ENCODE peak calls at places on chromosomes 4 and X, in nine cellular contexts. Q is activated CD8-positive, alpha-beta T cell treated with anti-CD3 and anti-CD28 coated beads, Interleukin-2, amount 10 ng/mL, durations not matched to agents 7 days and 5 days; W is CD14-positive monocyte; Z is cardiac fibroblast; F is Right ventricle myocardium superior; C is NCI-H460; G is memory B cell; V is astrocyte of the hippocampus; D is iPS-NIHi11. N is an unnamed sample.

GRCh38 chrX:40996886-40997530 is 88.2 kb upstream of the USP9X start:
- DNase-seq in Q (no peak), W (peak), Z (peak), F (no peak), C (peak), G (no peak), V (peak), D (peak), N (peak)

GRCh38 chrX:8194216-8194615 is 23.1 kb upstream of the VCX2 start:
- DNase-seq in Q (no peak), W (no peak), Z (no peak), F (no peak), C (no peak), G (no peak), V (no peak), D (no peak), N (no peak)

GRCh38 chrX:154827194-154827593 is 7.3 kb downstream of the SMIM9 start:
- DNase-seq in Q (no peak), W (no peak), Z (no peak), F (no peak), C (no peak), G (no peak), V (no peak), D (no peak), N (no peak)

GRCh38 chr4:110501826-110502225 is 25.9 kb downstream of the ENPEP start:
- DNase-seq in Q (no peak), W (no peak), Z (peak), F (no peak), C (no peak), G (no peak), V (peak), D (no peak), N (no peak)

GRCh38 chrX:9569875-9570274 is 105.0 kb downstream of the TBL1X start:
- DNase-seq in Q (no peak), W (no peak), Z (no peak), F (no peak), C (no peak), G (no peak), V (peak), D (no peak), N (no peak)

GRCh38 chr4:54568184-54568583 is 89.6 kb upstream of the KIT start:
- DNase-seq in Q (no peak), W (no peak), Z (peak), F (no peak), C (no peak), G (no peak), V (peak), D (no peak), N (peak)

GRCh38 chr4:99379571-99379970 is 27.0 kb upstream of the ADH1C start:
- DNase-seq in Q (no peak), W (no peak), Z (peak), F (no peak), C (no peak), G (no peak), V (no peak), D (no peak), N (no peak)

GRCh38 chr4:2330119-2331042 is 68.5 kb upstream of the MXD4 start:
- DNase-seq in Q (no peak), W (no peak), Z (peak), F (no peak), C (peak), G (no peak), V (peak), D (no peak), N (peak)

GRCh38 chr4:184617611-184618196 is 31.5 kb downstream of the CASP3 start:
- DNase-seq in Q (no peak), W (no peak), Z (no peak), F (peak), C (no peak), G (no peak), V (no peak), D (no peak), N (no peak)

GRCh38 chr4:56803473-56803872 is 18.0 kb downstream of the SPINK2 start:
- DNase-seq in Q (peak), W (no peak), Z (no peak), F (no peak), C (no peak), G (peak), V (peak), D (no peak), N (no peak)

GRCh38 chr4:54440394-54441223 is 211.5 kb downstream of the PDGFRA start:
- DNase-seq in Q (no peak), W (no peak), Z (peak), F (no peak), C (no peak), G (no peak), V (peak), D (peak), N (peak)

GRCh38 chrX:131830400-131831184 is 192.5 kb upstream of the STK26 start:
- DNase-seq in Q (peak), W (peak), Z (peak), F (peak), C (peak), G (peak), V (peak), D (peak), N (peak)

GRCh38 chr4:33104190-33104773 is 2384.1 kb downstream of the PCDH7 start:
- DNase-seq in Q (no peak), W (no peak), Z (no peak), F (no peak), C (no peak), G (no peak), V (peak), D (no peak), N (no peak)

GRCh38 chr4:47374477-47374876 is 89.0 kb downstream of the COMMD8 start:
- DNase-seq in Q (no peak), W (no peak), Z (peak), F (no peak), C (no peak), G (no peak), V (no peak), D (no peak), N (peak)

GRCh38 chrX:77694491-77694890 is 91.5 kb downstream of the ATRX start:
- DNase-seq in Q (no peak), W (no peak), Z (no peak), F (no peak), C (no peak), G (no peak), V (no peak), D (no peak), N (no peak)

GRCh38 chr4:148443550-148444295 is 1.5 kb upstream of the NR3C2 start:
- DNase-seq in Q (peak), W (no peak), Z (peak), F (peak), C (no peak), G (peak), V (peak), D (no peak), N (no peak)

GRCh38 chr4:128721896-128722295 is 87.6 kb upstream of the JADE1 start:
- DNase-seq in Q (no peak), W (no peak), Z (no peak), F (no peak), C (no peak), G (no peak), V (no peak), D (no peak), N (no peak)

GRCh38 chr4:169618286-169618685 is 2.1 kb upstream of the CLCN3 start:
- DNase-seq in Q (no peak), W (no peak), Z (peak), F (no peak), C (no peak), G (no peak), V (peak), D (no peak), N (peak)

GRCh38 chrX:151031365-151031975 is 48.3 kb downstream of the HMGB3 start:
- DNase-seq in Q (no peak), W (no peak), Z (no peak), F (no peak), C (no peak), G (no peak), V (no peak), D (no peak), N (no peak)

GRCh38 chr4:80365928-80366327 is 30.4 kb downstream of the CFAP299 start:
- DNase-seq in Q (peak), W (no peak), Z (peak), F (peak), C (peak), G (peak), V (peak), D (peak), N (peak)

N was measured in HTR-8/SVneo.